ENCODE peak calls at places on chromosomes 12 and 14, in five cellular contexts. N is mesendoderm, C is mesenchymal stem cell, A is neuronal stem cell, M is IMR-90. G is an unnamed sample.

GRCh38 chr12:2372178-2372577 is 319.4 kb downstream of the CACNA1C start:
- DNase-seq in N (peak), C (no peak), A (no peak), M (no peak), G (no peak)

GRCh38 chr12:41052441-41052840 is 135.7 kb upstream of the PDZRN4 start:
- DNase-seq in N (no peak), C (no peak), A (no peak), M (no peak), G (no peak)

GRCh38 chr14:91038439-91038838 is 22.0 kb downstream of the RPS6KA5 start:
- DNase-seq in N (no peak), C (no peak), A (no peak), M (no peak), G (no peak)

GRCh38 chr12:66279127-66279712 is 23.1 kb upstream of the HELB start:
- DNase-seq in N (peak), C (peak), A (no peak), M (peak), G (no peak)

GRCh38 chr12:104501641-104502040 is 44.9 kb downstream of the CHST11 start:
- DNase-seq in N (no peak), C (no peak), A (no peak), M (no peak), G (no peak)

GRCh38 chr12:58026421-58026820 is 85.1 kb downstream of the ATP23 start:
- DNase-seq in N (no peak), C (peak), A (no peak), M (no peak), G (no peak)

GRCh38 chr12:122166422-122167327 is 7.3 kb downstream of the IL31 start:
- DNase-seq in N (no peak), C (no peak), A (no peak), M (no peak), G (no peak)

GRCh38 chr14:63777024-63777423 is 49.2 kb upstream of the SGPP1 start:
- DNase-seq in N (peak), C (peak), A (no peak), M (peak), G (no peak)

GRCh38 chr14:88168498-88169165 is 154.4 kb downstream of the KCNK10 start:
- DNase-seq in N (peak), C (peak), A (no peak), M (peak), G (peak)

GRCh38 chr12:112828534-112828933 is 37.0 kb downstream of the RPH3A start:
- DNase-seq in N (no peak), C (no peak), A (no peak), M (no peak), G (no peak)

GRCh38 chr12:115000038-115000437 is 316.1 kb upstream of the TBX3 start:
- DNase-seq in N (peak), C (peak), A (no peak), M (peak), G (no peak)

GRCh38 chr12:88650715-88651114 is 70.4 kb upstream of the KITLG start:
- DNase-seq in N (no peak), C (peak), A (no peak), M (peak), G (no peak)

GRCh38 chr14:37595809-37596595 is 573 bp downstream of the TTC6 start:
- DNase-seq in N (peak), C (peak), A (peak), M (peak), G (peak)

GRCh38 chr14:83975435-83976222 is 1554.3 kb upstream of the FLRT2 start:
- DNase-seq in N (peak), C (peak), A (no peak), M (peak), G (peak)

GRCh38 chr14:64951724-64952123 is 9.2 kb upstream of the GPX2 start:
- DNase-seq in N (no peak), C (no peak), A (no peak), M (no peak), G (no peak)

GRCh38 chr12:33560653-33561208 is 121.1 kb upstream of the SYT10 start:
- DNase-seq in N (peak), C (no peak), A (no peak), M (no peak), G (peak)

GRCh38 chr12:132084681-132085635 is 59.2 kb downstream of the DDX51 start:
- DNase-seq in N (peak), C (peak), A (peak), M (peak), G (peak)

GRCh38 chr12:48580831-48581230 is 11.0 kb upstream of the LALBA start:
- DNase-seq in N (no peak), C (no peak), A (no peak), M (no peak), G (no peak)

GRCh38 chr12:49017764-49018281 is 753 bp downstream of the PRKAG1 start:
- DNase-seq in N (no peak), C (peak), A (peak), M (peak), G (no peak)

GRCh38 chr14:54699087-54699530 is 132.2 kb downstream of the SAMD4A start:
- DNase-seq in N (peak), C (peak), A (no peak), M (no peak), G (peak)

GRCh38 chr12:6468283-6468575 is 2.2 kb downstream of the VAMP1 start:
- DNase-seq in N (no peak), C (peak), A (no peak), M (peak), G (no peak)

GRCh38 chr12:69555461-69555860 is 29.8 kb upstream of the CCT2 start:
- DNase-seq in N (no peak), C (peak), A (no peak), M (peak), G (no peak)

GRCh38 chr12:98513379-98514318 is 1.7 kb upstream of the TMPO start:
- DNase-seq in N (no peak), C (no peak), A (no peak), M (no peak), G (no peak)

GRCh38 chr12:132617822-132618682 is 524 bp upstream of the P2RX2 start:
- DNase-seq in N (peak), C (no peak), A (no peak), M (no peak), G (peak)

GRCh38 chr14:103514596-103515421 is 7.8 kb downstream of the CKB start:
- DNase-seq in N (no peak), C (no peak), A (no peak), M (no peak), G (no peak)

GRCh38 chr12:31118347-31118830 is 44.7 kb downstream of the DDX11 start:
- DNase-seq in N (peak), C (no peak), A (peak), M (no peak), G (peak)

GRCh38 chr12:104733717-104734175 is 224.3 kb downstream of the SLC41A2 start:
- DNase-seq in N (peak), C (no peak), A (no peak), M (no peak), G (peak)

GRCh38 chr12:108630481-108631207 is 3.0 kb downstream of the SELPLG start:
- DNase-seq in N (no peak), C (peak), A (no peak), M (peak), G (no peak)

GRCh38 chr14:92519246-92520101 is 5.9 kb downstream of the RIN3 start:
- DNase-seq in N (no peak), C (no peak), A (no peak), M (no peak), G (no peak)

GRCh38 chr14:22386924-22387775 is 201.9 kb downstream of the DAD1 start:
- DNase-seq in N (peak), C (peak), A (peak), M (peak), G (peak)

GRCh38 chr14:22556021-22556989 is 32.7 kb downstream of the DAD1 start:
- DNase-seq in N (no peak), C (peak), A (no peak), M (peak), G (no peak)

GRCh38 chr14:78697341-78697740 is 527.2 kb downstream of the NRXN3 start:
- DNase-seq in N (peak), C (peak), A (no peak), M (peak), G (no peak)

GRCh38 chr12:115872919-115873357 is 404.6 kb downstream of the MED13L start:
- DNase-seq in N (peak), C (no peak), A (no peak), M (no peak), G (peak)

GRCh38 chr14:64857979-64858740 is 21.5 kb downstream of the SPTB start:
- DNase-seq in N (peak), C (no peak), A (no peak), M (no peak), G (no peak)

GRCh38 chr14:75829316-75829715 is 152.5 kb downstream of the TGFB3 start:
- DNase-seq in N (no peak), C (no peak), A (no peak), M (no peak), G (no peak)

GRCh38 chr14:69048456-69048855 is 69.4 kb upstream of the ACTN1 start:
- DNase-seq in N (no peak), C (no peak), A (no peak), M (no peak), G (no peak)

GRCh38 chr12:19528750-19529149 is 89.5 kb downstream of the AEBP2 start:
- DNase-seq in N (no peak), C (no peak), A (no peak), M (no peak), G (no peak)

GRCh38 chr12:27667540-27667939 is 28.7 kb upstream of the REP15 start:
- DNase-seq in N (no peak), C (peak), A (no peak), M (peak), G (no peak)

DNA sequence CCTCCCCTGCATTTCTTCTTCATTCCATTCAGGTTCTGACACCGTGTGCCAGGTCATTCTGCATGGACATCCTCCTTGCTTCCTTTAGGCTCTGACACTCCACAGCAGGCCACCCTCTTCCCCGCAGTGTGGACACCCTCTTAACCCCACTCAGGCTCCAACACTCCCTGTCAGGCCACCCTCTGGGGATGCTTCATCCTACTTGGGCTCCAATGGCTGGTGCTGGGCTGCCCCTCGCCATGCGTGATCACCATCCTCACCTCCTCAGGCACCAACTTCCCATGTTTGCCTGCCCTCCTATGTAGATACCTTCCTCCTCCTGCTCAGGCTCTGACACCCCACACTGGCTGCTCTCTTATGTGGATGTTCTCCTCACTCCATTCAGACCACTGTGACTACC is 6.6 kb upstream of the SNRPF start:
- DNase-seq in N (no peak), C (no peak), A (no peak), M (no peak), G (no peak)
- H2AK5ac ChIP-seq in N (no peak), C (no peak), A (peak), M (no peak), G (no peak)

DNA sequence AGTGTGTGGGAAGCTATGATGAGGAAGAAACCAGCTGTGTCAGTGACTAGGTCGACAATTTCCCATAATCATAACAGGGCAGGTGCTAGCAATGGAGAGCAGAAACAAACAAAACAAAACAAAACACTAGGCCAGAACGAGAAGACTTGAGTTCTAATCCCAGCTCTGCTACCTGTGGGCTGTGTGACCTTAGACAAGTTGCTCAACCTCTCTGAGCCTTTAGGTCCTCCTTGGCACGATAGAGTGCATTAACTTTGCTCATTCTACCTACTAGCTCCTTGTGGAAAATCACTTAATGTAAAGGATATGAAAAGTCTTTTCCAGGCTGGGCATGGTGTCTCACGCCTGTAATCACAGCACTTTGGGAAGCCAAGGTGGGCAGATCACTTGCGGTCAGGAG is 11.2 kb downstream of the HHIPL1 start:
- DNase-seq in N (no peak), C (no peak), A (no peak), M (no peak), G (no peak)
- H2AK5ac ChIP-seq in N (no peak), C (no peak), A (peak), M (no peak), G (no peak)

DNA sequence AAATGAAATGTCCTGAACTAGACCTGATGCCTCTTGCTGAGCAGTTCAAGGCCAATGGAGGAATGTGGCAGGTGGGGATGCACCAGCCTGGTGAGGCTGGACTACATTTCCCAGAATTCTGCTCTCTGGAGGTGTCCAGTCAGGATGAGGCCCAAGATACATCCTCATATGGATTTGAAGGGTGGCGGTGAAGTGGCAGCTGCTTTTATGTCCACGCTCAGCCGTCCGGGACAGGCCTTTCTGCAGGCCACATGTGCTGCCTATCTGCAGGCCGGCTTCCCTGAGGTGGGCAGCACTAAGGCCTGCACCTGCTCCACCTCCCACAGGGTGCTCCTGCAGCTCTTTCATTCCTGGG is 230.2 kb downstream of the BCL11B start:
- DNase-seq in N (peak), C (no peak), A (no peak), M (no peak), G (no peak)
- H2AK5ac ChIP-seq in N (no peak), C (no peak), A (peak), M (no peak), G (no peak)

DNA sequence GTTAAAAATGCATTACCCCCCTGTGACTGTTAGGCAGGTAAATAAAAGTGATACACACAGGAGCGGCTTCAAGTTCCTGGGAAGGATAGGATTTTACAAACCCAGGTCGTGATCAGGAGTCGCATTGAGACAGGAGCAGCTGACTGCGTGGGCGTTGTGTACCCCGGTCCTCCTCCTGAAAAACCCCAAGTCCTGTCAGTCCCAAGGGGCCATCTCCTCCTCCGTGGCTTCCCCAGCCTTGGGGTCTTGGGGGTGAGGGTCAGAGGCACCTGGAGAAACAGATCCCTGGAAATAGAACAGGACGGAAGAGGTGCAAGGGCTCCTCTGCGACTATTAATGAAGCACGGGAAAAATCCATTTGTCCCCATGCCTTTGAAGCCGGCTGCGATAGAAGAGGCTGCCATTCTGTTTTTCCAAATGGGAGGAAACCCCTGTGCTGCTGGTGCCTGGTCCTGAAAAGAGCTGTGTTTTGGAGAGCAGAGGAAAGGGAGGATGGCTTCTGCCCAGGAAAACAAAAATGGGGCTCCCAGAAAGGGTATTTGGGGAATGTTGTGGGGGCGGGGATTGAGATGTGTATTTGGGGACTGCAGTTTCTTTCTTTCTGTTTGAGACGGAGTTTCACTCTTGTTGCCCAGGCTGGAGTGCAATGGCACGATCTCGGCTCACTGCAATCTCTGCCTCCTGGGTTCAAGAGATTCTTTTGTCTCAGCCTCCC is 143.1 kb downstream of the ZNF664 start:
- DNase-seq in N (peak), C (no peak), A (no peak), M (no peak), G (no peak)
- H2AK5ac ChIP-seq in N (no peak), C (no peak), A (no peak), M (no peak), G (no peak)

GRCh38 chr12:96516472-96517417 is 27.4 kb downstream of the CFAP54 start:
- DNase-seq in N (peak), C (peak), A (peak), M (peak), G (peak)
- H2AK5ac ChIP-seq in N (no peak), C (no peak), A (no peak), M (no peak), G (no peak)

DNA sequence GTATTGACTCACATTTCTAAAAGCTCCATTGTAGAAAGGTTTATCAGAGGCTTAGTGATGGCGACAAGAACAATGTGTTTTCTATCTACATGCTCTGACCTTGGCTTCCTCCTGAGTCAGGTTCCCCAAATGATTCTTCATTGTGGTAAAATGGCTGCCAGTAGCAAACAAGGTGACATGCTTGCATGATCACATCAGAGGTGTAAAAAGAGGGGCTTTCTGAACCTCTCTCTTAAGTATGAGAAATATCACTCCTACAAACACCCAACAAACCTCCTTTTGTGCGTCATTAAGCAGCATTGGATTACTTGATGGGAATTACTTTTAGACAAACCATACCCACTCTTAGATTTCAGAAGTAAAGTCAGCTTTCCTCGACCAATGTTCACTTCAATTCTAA is 252.3 kb upstream of the SYT1 start:
- DNase-seq in N (no peak), C (no peak), A (no peak), M (no peak), G (no peak)
- H2AK5ac ChIP-seq in N (no peak), C (no peak), A (no peak), M (no peak), G (no peak)